ENCODE peak calls at places on chromosomes 16 and 17, in four cellular contexts. I is fibroblast of lung, M is fibroblast of the aortic adventitia, Z is thyroid gland. V is an unnamed sample.

GRCh38 chr17:77779711-77780539 is 178.6 kb upstream of the TNRC6C start:
- DNase-seq in I (peak), M (peak), Z (peak), V (no peak)

GRCh38 chr16:67934306-67935095 is 2.1 kb downstream of the PSMB10 start:
- DNase-seq in Z (no peak), M (no peak), I (no peak), V (no peak)

GRCh38 chr17:49528966-49529365 is 33.9 kb downstream of the NGFR start:
- DNase-seq in I (no peak), Z (no peak), M (no peak), V (no peak)

GRCh38 chr17:78745407-78746088 is 36.5 kb downstream of the CYTH1 start:
- DNase-seq in M (peak), I (peak), Z (no peak), V (peak)

GRCh38 chr16:11310634-11310977 is 29.5 kb upstream of the PRM1 start:
- DNase-seq in I (no peak), Z (no peak), M (no peak), V (no peak)

GRCh38 chr17:48997103-48997826 is at the start of gene IGF2BP1:
- DNase-seq in M (peak), Z (no peak), I (peak), V (peak)

GRCh38 chr17:7263071-7263800 is 958 bp upstream of the CLDN7 start:
- DNase-seq in M (no peak), Z (peak), I (no peak), V (no peak)

GRCh38 chr17:41767324-41768042 is 19.0 kb downstream of the JUP start:
- DNase-seq in M (no peak), Z (no peak), I (no peak), V (no peak)

GRCh38 chr16:9124908-9125584 is 33.6 kb downstream of the HAPSTR1 start:
- DNase-seq in I (no peak), M (no peak), Z (no peak), V (no peak)

GRCh38 chr17:16432017-16432416 is 16.6 kb downstream of the TRPV2 start:
- DNase-seq in Z (no peak), M (no peak), I (no peak), V (no peak)

GRCh38 chr16:87487361-87487924 is 5.4 kb downstream of the ZCCHC14 start:
- DNase-seq in Z (peak), M (no peak), I (peak), V (peak)

GRCh38 chr16:69762843-69763556 is 868 bp downstream of the WWP2 start:
- DNase-seq in M (peak), I (peak), Z (peak), V (peak)

GRCh38 chr17:8041980-8042379 is 3.1 kb downstream of the ALOX15B start:
- DNase-seq in M (no peak), Z (no peak), I (no peak), V (no peak)

GRCh38 chr16:3150346-3151218 is 15.8 kb downstream of the ZNF213 start:
- DNase-seq in I (peak), Z (peak), M (peak), V (peak)

GRCh38 chr16:83928341-83929055 is 24.5 kb upstream of the OSGIN1 start:
- DNase-seq in I (peak), Z (no peak), M (peak), V (peak)

GRCh38 chr17:82889496-82890338 is 49.9 kb upstream of the ZNF750 start:
- DNase-seq in M (no peak), Z (peak), I (no peak), V (no peak)

GRCh38 chr16:56689171-56689570 is 6.9 kb downstream of the MT1X start:
- DNase-seq in I (no peak), M (no peak), Z (no peak), V (peak)

GRCh38 chr17:29124135-29124930 is 55.9 kb downstream of the MYO18A start:
- DNase-seq in M (peak), Z (peak), I (peak), V (peak)

GRCh38 chr17:44925731-44926697 is 10.7 kb upstream of the GFAP start:
- DNase-seq in I (no peak), Z (no peak), M (no peak), V (no peak)

GRCh38 chr17:14121952-14122351 is 52.6 kb downstream of the COX10 start:
- DNase-seq in I (no peak), M (no peak), Z (no peak), V (no peak)

GRCh38 chr17:7019839-7020519 is 2.9 kb upstream of the BCL6B start:
- DNase-seq in I (peak), Z (peak), M (peak), V (peak)

GRCh38 chr16:80377621-80378020 is 163.2 kb upstream of the DYNLRB2 start:
- DNase-seq in I (no peak), M (no peak), Z (no peak), V (no peak)

GRCh38 chr17:43031666-43032065 is 6.6 kb downstream of the RND2 start:
- DNase-seq in Z (no peak), M (no peak), I (no peak), V (no peak)

GRCh38 chr16:82070656-82071369 is 35.8 kb downstream of the HSD17B2 start:
- DNase-seq in M (peak), Z (no peak), I (peak), V (peak)

GRCh38 chr16:85104821-85105391 is 7.4 kb downstream of the CIBAR2 start:
- DNase-seq in M (no peak), Z (no peak), I (no peak), V (no peak)

GRCh38 chr17:39794249-39794970 is 56.7 kb downstream of the GRB7 start:
- DNase-seq in M (no peak), Z (no peak), I (no peak), V (no peak)

GRCh38 chr17:68599091-68599872 is 1.9 kb downstream of the FAM20A start:
- DNase-seq in M (peak), Z (no peak), I (no peak), V (peak)

GRCh38 chr17:68598074-68598473 is 3.1 kb downstream of the FAM20A start:
- DNase-seq in M (no peak), Z (no peak), I (no peak), V (no peak)

GRCh38 chr17:68599873-68600122 is 1.4 kb downstream of the FAM20A start:
- DNase-seq in I (no peak), Z (no peak), M (no peak), V (no peak)

GRCh38 chr17:68600123-68600880 is 865 bp downstream of the FAM20A start:
- DNase-seq in M (no peak), Z (peak), I (no peak), V (peak)

GRCh38 chr17:68598545-68598961 is 2.6 kb downstream of the FAM20A start:
- DNase-seq in M (no peak), I (no peak), Z (no peak), V (no peak)
- H3K4me3 ChIP-seq in M (peak), I (no peak), Z (no peak), V (no peak)

GRCh38 chr17:66488874-66489273 is 186.5 kb downstream of the PRKCA start:
- DNase-seq in M (no peak), I (no peak), Z (no peak), V (no peak)

GRCh38 chr17:66487121-66487520 is 184.7 kb downstream of the PRKCA start:
- DNase-seq in I (no peak), M (no peak), Z (no peak), V (no peak)

GRCh38 chr17:66485272-66485947 is 183.0 kb downstream of the PRKCA start:
- DNase-seq in I (no peak), M (no peak), Z (no peak), V (no peak)

GRCh38 chr17:66491213-66491612 is 188.8 kb downstream of the PRKCA start:
- DNase-seq in Z (no peak), M (no peak), I (no peak), V (no peak)

GRCh38 chr17:66487933-66488572 is 185.6 kb downstream of the PRKCA start:
- DNase-seq in Z (no peak), M (no peak), I (no peak), V (no peak)
- TF ChIP-seq CTCF in Z (no peak), M (no peak), I (no peak), V (no peak)

GRCh38 chr17:32488177-32488542 is 1.4 kb downstream of the CDK5R1 start:
- DNase-seq in I (no peak), M (no peak), Z (no peak), V (no peak)
- H3K4me3 ChIP-seq in I (no peak), M (no peak), Z (no peak), V (no peak)

GRCh38 chr16:55399911-55400310 is 75.9 kb downstream of the IRX6 start:
- DNase-seq in M (no peak), Z (no peak), I (no peak), V (no peak)

GRCh38 chr16:55393976-55394375 is 70.0 kb downstream of the IRX6 start:
- DNase-seq in Z (no peak), M (no peak), I (no peak), V (no peak)

GRCh38 chr16:55401036-55401435 is 77.0 kb downstream of the IRX6 start:
- DNase-seq in M (no peak), Z (no peak), I (no peak), V (no peak)

GRCh38 chr16:55403464-55403863 is 75.5 kb upstream of the MMP2 start:
- DNase-seq in Z (no peak), I (no peak), M (no peak), V (no peak)

DNA sequence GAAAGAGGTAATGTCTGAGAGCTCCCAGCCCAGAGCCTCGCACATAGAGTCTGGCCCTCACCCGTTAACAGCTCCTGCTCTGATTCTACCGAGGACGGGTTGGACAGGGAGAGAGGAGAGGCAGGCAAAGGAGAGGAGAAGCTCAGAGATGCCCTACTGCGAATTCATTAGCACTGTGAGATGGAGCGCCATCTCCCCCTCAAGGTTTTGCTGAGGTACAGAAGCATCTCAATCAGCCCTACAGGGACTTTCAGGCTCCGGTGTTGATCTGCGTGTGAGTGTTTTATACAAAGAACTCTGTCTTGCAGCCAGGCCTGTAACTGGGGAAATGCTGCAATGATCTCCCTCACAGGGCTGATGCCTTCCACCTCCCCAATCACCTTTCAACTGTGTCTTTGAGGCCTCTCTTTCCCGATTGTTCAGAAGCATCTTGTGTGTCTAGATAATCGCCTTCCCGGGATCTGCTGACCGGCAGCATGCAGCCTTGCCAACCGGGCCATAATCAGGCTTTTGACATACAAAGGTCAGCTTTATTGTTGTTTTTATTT is 74.8 kb downstream of the IRX6 start:
- DNase-seq in I (no peak), Z (no peak), M (no peak), V (no peak)
- TF ChIP-seq CTCF in I (no peak), Z (no peak), M (no peak), V (no peak)

GRCh38 chr17:1727258-1727789 is 2.8 kb downstream of the WDR81 start:
- DNase-seq in Z (no peak), I (no peak), M (no peak), V (no peak)
- H3K4me3 ChIP-seq in Z (no peak), I (no peak), M (no peak), V (no peak)

GRCh38 chr17:76053230-76054111 is 18.8 kb downstream of the SRP68 start:
- DNase-seq in M (peak), Z (peak), I (peak), V (peak)

GRCh38 chr17:76054112-76054476 is 18.2 kb downstream of the SRP68 start:
- DNase-seq in I (peak), Z (peak), M (peak), V (peak)

GRCh38 chr17:76051071-76051467 is 21.2 kb downstream of the SRP68 start:
- DNase-seq in Z (peak), M (no peak), I (peak), V (no peak)

GRCh38 chr17:76051571-76051970 is 20.7 kb downstream of the SRP68 start:
- DNase-seq in Z (peak), I (no peak), M (no peak), V (no peak)

DNA sequence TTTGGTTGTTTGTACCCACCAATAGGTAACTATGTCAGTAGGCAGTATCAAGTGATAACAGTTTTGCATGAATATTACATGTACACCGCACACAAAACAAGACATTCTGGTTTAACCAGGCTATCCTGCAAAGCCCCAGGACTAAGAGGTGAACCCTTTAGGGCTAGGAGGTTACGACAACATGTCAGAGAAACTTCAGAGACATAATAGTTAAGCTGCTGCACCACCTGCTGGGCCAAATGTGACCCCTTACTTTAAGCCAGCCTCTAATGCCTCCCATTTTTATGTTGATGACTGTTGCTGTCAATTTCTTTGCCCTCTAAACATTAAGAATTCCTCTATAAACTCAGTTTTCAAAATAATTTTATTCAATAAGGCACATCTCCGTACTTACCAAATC is 15.4 kb downstream of the SRP68 start:
- DNase-seq in M (no peak), I (no peak), Z (no peak), V (no peak)
- TF ChIP-seq CTCF in M (no peak), I (no peak), Z (no peak), V (no peak)

GRCh38 chr16:19446300-19446846 is 28.7 kb downstream of the TMC5 start:
- DNase-seq in Z (no peak), I (no peak), M (no peak), V (no peak)

GRCh38 chr16:19446886-19447285 is 29.2 kb downstream of the TMC5 start:
- DNase-seq in Z (no peak), M (no peak), I (no peak), V (no peak)

DNA sequence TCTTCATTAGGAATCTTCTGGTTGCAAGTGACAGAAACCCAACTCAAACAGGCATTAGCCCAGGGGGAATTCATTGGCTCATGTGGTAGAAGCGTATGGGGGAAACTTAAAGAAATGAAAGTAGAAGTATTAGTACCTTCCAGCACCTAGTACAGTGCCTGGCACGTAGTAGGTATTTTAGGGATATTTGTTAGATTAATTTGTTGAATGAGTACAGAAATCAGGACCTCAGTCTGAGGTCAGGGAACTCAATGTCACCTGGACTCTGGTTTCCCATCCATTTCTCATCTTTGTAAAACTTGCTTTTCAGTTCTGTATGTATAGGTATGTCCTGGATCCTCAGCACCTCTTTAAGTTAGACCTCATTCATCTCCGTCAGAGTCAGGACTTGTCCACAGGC is 32.5 kb downstream of the TMC5 start:
- DNase-seq in I (no peak), M (no peak), Z (no peak), V (no peak)
- H3K4me3 ChIP-seq in I (no peak), M (no peak), Z (no peak), V (no peak)